ENCODE peak calls at places on chromosomes 2 and 18, in nine cellular contexts. One of them, this sample, is unnamed.

GRCh38 chr18:13137041-13137938 is 81.3 kb upstream of the LDLRAD4 start:
- DNase-seq in Daoy: no peak
- DNase-seq in cardiac fibroblast: peak
- DNase-seq in M059J: no peak
- DNase-seq in adrenal gland: no peak
- DNase-seq in activated T-cell treated with anti-CD3 and anti-CD28 coated beads, Interleukin-2, amount 50 U/mL, for 1 hour: peak
- DNase-seq in stimulated activated CD4-positive, alpha-beta T cell treated with anti-CD3 and anti-CD28 coated beads, Interleukin-2, amount 100 ng/mL, for 48 hours: peak
- DNase-seq in Peyer's patch: peak
- DNase-seq in WTC11: peak
- DNase-seq in this sample: no peak

GRCh38 chr18:7872569-7872968 is 305.5 kb downstream of the PTPRM start:
- DNase-seq in stimulated activated CD4-positive, alpha-beta T cell treated with anti-CD3 and anti-CD28 coated beads, Interleukin-2, amount 100 ng/mL, for 48 hours: no peak
- DNase-seq in WTC11: no peak
- DNase-seq in adrenal gland: peak
- DNase-seq in activated T-cell treated with anti-CD3 and anti-CD28 coated beads, Interleukin-2, amount 50 U/mL, for 1 hour: no peak
- DNase-seq in cardiac fibroblast: peak
- DNase-seq in M059J: peak
- DNase-seq in Daoy: peak
- DNase-seq in Peyer's patch: peak
- DNase-seq in this sample: peak

GRCh38 chr18:22412502-22412901 is 5.2 kb downstream of the CTAGE1 start:
- DNase-seq in adrenal gland: no peak
- DNase-seq in M059J: peak
- DNase-seq in WTC11: no peak
- DNase-seq in stimulated activated CD4-positive, alpha-beta T cell treated with anti-CD3 and anti-CD28 coated beads, Interleukin-2, amount 100 ng/mL, for 48 hours: no peak
- DNase-seq in cardiac fibroblast: peak
- DNase-seq in activated T-cell treated with anti-CD3 and anti-CD28 coated beads, Interleukin-2, amount 50 U/mL, for 1 hour: no peak
- DNase-seq in Daoy: no peak
- DNase-seq in Peyer's patch: no peak
- DNase-seq in this sample: no peak

GRCh38 chr2:11925295-11925694 is 178.9 kb downstream of the LPIN1 start:
- DNase-seq in WTC11: no peak
- DNase-seq in adrenal gland: no peak
- DNase-seq in Peyer's patch: no peak
- DNase-seq in Daoy: no peak
- DNase-seq in M059J: no peak
- DNase-seq in cardiac fibroblast: no peak
- DNase-seq in stimulated activated CD4-positive, alpha-beta T cell treated with anti-CD3 and anti-CD28 coated beads, Interleukin-2, amount 100 ng/mL, for 48 hours: no peak
- DNase-seq in activated T-cell treated with anti-CD3 and anti-CD28 coated beads, Interleukin-2, amount 50 U/mL, for 1 hour: no peak
- DNase-seq in this sample: no peak

GRCh38 chr2:57936216-57936615 is 110.4 kb upstream of the VRK2 start:
- DNase-seq in M059J: peak
- DNase-seq in cardiac fibroblast: no peak
- DNase-seq in Daoy: no peak
- DNase-seq in activated T-cell treated with anti-CD3 and anti-CD28 coated beads, Interleukin-2, amount 50 U/mL, for 1 hour: no peak
- DNase-seq in stimulated activated CD4-positive, alpha-beta T cell treated with anti-CD3 and anti-CD28 coated beads, Interleukin-2, amount 100 ng/mL, for 48 hours: no peak
- DNase-seq in Peyer's patch: no peak
- DNase-seq in adrenal gland: no peak
- DNase-seq in WTC11: no peak
- DNase-seq in this sample: no peak

GRCh38 chr2:29113891-29114321 is 1.3 kb upstream of the CLIP4 start:
- DNase-seq in stimulated activated CD4-positive, alpha-beta T cell treated with anti-CD3 and anti-CD28 coated beads, Interleukin-2, amount 100 ng/mL, for 48 hours: no peak
- DNase-seq in activated T-cell treated with anti-CD3 and anti-CD28 coated beads, Interleukin-2, amount 50 U/mL, for 1 hour: no peak
- DNase-seq in M059J: peak
- DNase-seq in adrenal gland: peak
- DNase-seq in Daoy: peak
- DNase-seq in Peyer's patch: peak
- DNase-seq in cardiac fibroblast: peak
- DNase-seq in WTC11: no peak
- DNase-seq in this sample: peak

GRCh38 chr2:227862227-227862740 is 9.1 kb upstream of the DAW1 start:
- DNase-seq in WTC11: no peak
- DNase-seq in Peyer's patch: peak
- DNase-seq in adrenal gland: no peak
- DNase-seq in Daoy: peak
- DNase-seq in cardiac fibroblast: peak
- DNase-seq in activated T-cell treated with anti-CD3 and anti-CD28 coated beads, Interleukin-2, amount 50 U/mL, for 1 hour: no peak
- DNase-seq in M059J: no peak
- DNase-seq in stimulated activated CD4-positive, alpha-beta T cell treated with anti-CD3 and anti-CD28 coated beads, Interleukin-2, amount 100 ng/mL, for 48 hours: peak
- DNase-seq in this sample: peak

GRCh38 chr2:227366861-227367800 is 12.0 kb downstream of the TM4SF20 start:
- DNase-seq in WTC11: no peak
- DNase-seq in Peyer's patch: no peak
- DNase-seq in Daoy: peak
- DNase-seq in activated T-cell treated with anti-CD3 and anti-CD28 coated beads, Interleukin-2, amount 50 U/mL, for 1 hour: no peak
- DNase-seq in stimulated activated CD4-positive, alpha-beta T cell treated with anti-CD3 and anti-CD28 coated beads, Interleukin-2, amount 100 ng/mL, for 48 hours: no peak
- DNase-seq in M059J: peak
- DNase-seq in cardiac fibroblast: peak
- DNase-seq in adrenal gland: no peak
- DNase-seq in this sample: no peak

GRCh38 chr2:210577263-210578071 is 21.1 kb downstream of the CPS1 start:
- DNase-seq in M059J: peak
- DNase-seq in Daoy: peak
- DNase-seq in stimulated activated CD4-positive, alpha-beta T cell treated with anti-CD3 and anti-CD28 coated beads, Interleukin-2, amount 100 ng/mL, for 48 hours: no peak
- DNase-seq in WTC11: no peak
- DNase-seq in Peyer's patch: no peak
- DNase-seq in adrenal gland: no peak
- DNase-seq in activated T-cell treated with anti-CD3 and anti-CD28 coated beads, Interleukin-2, amount 50 U/mL, for 1 hour: no peak
- DNase-seq in cardiac fibroblast: peak
- DNase-seq in this sample: peak

GRCh38 chr2:68471385-68471784 is 4.0 kb downstream of the APLF start:
- DNase-seq in M059J: no peak
- DNase-seq in cardiac fibroblast: no peak
- DNase-seq in Peyer's patch: no peak
- DNase-seq in activated T-cell treated with anti-CD3 and anti-CD28 coated beads, Interleukin-2, amount 50 U/mL, for 1 hour: no peak
- DNase-seq in WTC11: no peak
- DNase-seq in Daoy: no peak
- DNase-seq in stimulated activated CD4-positive, alpha-beta T cell treated with anti-CD3 and anti-CD28 coated beads, Interleukin-2, amount 100 ng/mL, for 48 hours: no peak
- DNase-seq in adrenal gland: no peak
- DNase-seq in this sample: no peak

GRCh38 chr2:111706481-111707001 is 177.5 kb downstream of the ANAPC1 start:
- DNase-seq in activated T-cell treated with anti-CD3 and anti-CD28 coated beads, Interleukin-2, amount 50 U/mL, for 1 hour: no peak
- DNase-seq in adrenal gland: no peak
- DNase-seq in Peyer's patch: no peak
- DNase-seq in stimulated activated CD4-positive, alpha-beta T cell treated with anti-CD3 and anti-CD28 coated beads, Interleukin-2, amount 100 ng/mL, for 48 hours: no peak
- DNase-seq in cardiac fibroblast: no peak
- DNase-seq in WTC11: no peak
- DNase-seq in Daoy: peak
- DNase-seq in M059J: no peak
- DNase-seq in this sample: no peak

GRCh38 chr2:69619725-69620124 is 23.8 kb downstream of the AAK1 start:
- DNase-seq in activated T-cell treated with anti-CD3 and anti-CD28 coated beads, Interleukin-2, amount 50 U/mL, for 1 hour: no peak
- DNase-seq in Daoy: no peak
- DNase-seq in M059J: no peak
- DNase-seq in WTC11: no peak
- DNase-seq in stimulated activated CD4-positive, alpha-beta T cell treated with anti-CD3 and anti-CD28 coated beads, Interleukin-2, amount 100 ng/mL, for 48 hours: no peak
- DNase-seq in cardiac fibroblast: no peak
- DNase-seq in adrenal gland: no peak
- DNase-seq in Peyer's patch: no peak
- DNase-seq in this sample: no peak

GRCh38 chr2:136384541-136385303 is 266.8 kb upstream of the CXCR4 start:
- DNase-seq in cardiac fibroblast: peak
- DNase-seq in Daoy: peak
- DNase-seq in WTC11: peak
- DNase-seq in M059J: peak
- DNase-seq in adrenal gland: peak
- DNase-seq in stimulated activated CD4-positive, alpha-beta T cell treated with anti-CD3 and anti-CD28 coated beads, Interleukin-2, amount 100 ng/mL, for 48 hours: no peak
- DNase-seq in Peyer's patch: no peak
- DNase-seq in activated T-cell treated with anti-CD3 and anti-CD28 coated beads, Interleukin-2, amount 50 U/mL, for 1 hour: peak
- DNase-seq in this sample: peak

GRCh38 chr2:222946700-222947278 is 86.0 kb downstream of the ACSL3 start:
- DNase-seq in activated T-cell treated with anti-CD3 and anti-CD28 coated beads, Interleukin-2, amount 50 U/mL, for 1 hour: no peak
- DNase-seq in cardiac fibroblast: no peak
- DNase-seq in WTC11: no peak
- DNase-seq in adrenal gland: no peak
- DNase-seq in Peyer's patch: no peak
- DNase-seq in Daoy: peak
- DNase-seq in M059J: peak
- DNase-seq in stimulated activated CD4-positive, alpha-beta T cell treated with anti-CD3 and anti-CD28 coated beads, Interleukin-2, amount 100 ng/mL, for 48 hours: no peak
- DNase-seq in this sample: peak

GRCh38 chr18:11066038-11066437 is 83.3 kb downstream of the PIEZO2 start:
- DNase-seq in adrenal gland: no peak
- DNase-seq in activated T-cell treated with anti-CD3 and anti-CD28 coated beads, Interleukin-2, amount 50 U/mL, for 1 hour: no peak
- DNase-seq in M059J: no peak
- DNase-seq in Peyer's patch: no peak
- DNase-seq in Daoy: no peak
- DNase-seq in cardiac fibroblast: no peak
- DNase-seq in stimulated activated CD4-positive, alpha-beta T cell treated with anti-CD3 and anti-CD28 coated beads, Interleukin-2, amount 100 ng/mL, for 48 hours: no peak
- DNase-seq in WTC11: no peak
- DNase-seq in this sample: no peak

GRCh38 chr2:170258382-170258781 is 80.4 kb downstream of the MYO3B start:
- DNase-seq in M059J: peak
- DNase-seq in activated T-cell treated with anti-CD3 and anti-CD28 coated beads, Interleukin-2, amount 50 U/mL, for 1 hour: no peak
- DNase-seq in WTC11: no peak
- DNase-seq in stimulated activated CD4-positive, alpha-beta T cell treated with anti-CD3 and anti-CD28 coated beads, Interleukin-2, amount 100 ng/mL, for 48 hours: no peak
- DNase-seq in adrenal gland: no peak
- DNase-seq in cardiac fibroblast: no peak
- DNase-seq in Daoy: no peak
- DNase-seq in Peyer's patch: no peak
- DNase-seq in this sample: no peak

GRCh38 chr2:225402200-225402776 is 2.8 kb downstream of the NYAP2 start:
- DNase-seq in M059J: no peak
- DNase-seq in stimulated activated CD4-positive, alpha-beta T cell treated with anti-CD3 and anti-CD28 coated beads, Interleukin-2, amount 100 ng/mL, for 48 hours: no peak
- DNase-seq in activated T-cell treated with anti-CD3 and anti-CD28 coated beads, Interleukin-2, amount 50 U/mL, for 1 hour: no peak
- DNase-seq in WTC11: no peak
- DNase-seq in cardiac fibroblast: no peak
- DNase-seq in Daoy: no peak
- DNase-seq in adrenal gland: no peak
- DNase-seq in Peyer's patch: no peak
- DNase-seq in this sample: no peak

GRCh38 chr2:237319086-237319820 is 94.7 kb downstream of the COL6A3 start:
- DNase-seq in Daoy: no peak
- DNase-seq in cardiac fibroblast: no peak
- DNase-seq in M059J: no peak
- DNase-seq in stimulated activated CD4-positive, alpha-beta T cell treated with anti-CD3 and anti-CD28 coated beads, Interleukin-2, amount 100 ng/mL, for 48 hours: no peak
- DNase-seq in Peyer's patch: no peak
- DNase-seq in adrenal gland: no peak
- DNase-seq in WTC11: no peak
- DNase-seq in activated T-cell treated with anti-CD3 and anti-CD28 coated beads, Interleukin-2, amount 50 U/mL, for 1 hour: no peak
- DNase-seq in this sample: no peak

GRCh38 chr18:43159091-43159490 is 43.6 kb upstream of the RIT2 start:
- DNase-seq in adrenal gland: no peak
- DNase-seq in Daoy: no peak
- DNase-seq in WTC11: no peak
- DNase-seq in stimulated activated CD4-positive, alpha-beta T cell treated with anti-CD3 and anti-CD28 coated beads, Interleukin-2, amount 100 ng/mL, for 48 hours: no peak
- DNase-seq in Peyer's patch: no peak
- DNase-seq in activated T-cell treated with anti-CD3 and anti-CD28 coated beads, Interleukin-2, amount 50 U/mL, for 1 hour: no peak
- DNase-seq in cardiac fibroblast: peak
- DNase-seq in M059J: peak
- DNase-seq in this sample: no peak

GRCh38 chr18:12048827-12049175 is 44.8 kb upstream of the ANKRD62 start:
- DNase-seq in adrenal gland: no peak
- DNase-seq in Daoy: peak
- DNase-seq in WTC11: no peak
- DNase-seq in cardiac fibroblast: no peak
- DNase-seq in M059J: peak
- DNase-seq in activated T-cell treated with anti-CD3 and anti-CD28 coated beads, Interleukin-2, amount 50 U/mL, for 1 hour: no peak
- DNase-seq in stimulated activated CD4-positive, alpha-beta T cell treated with anti-CD3 and anti-CD28 coated beads, Interleukin-2, amount 100 ng/mL, for 48 hours: no peak
- DNase-seq in Peyer's patch: no peak
- DNase-seq in this sample: peak

GRCh38 chr2:64606495-64607363 is 47.0 kb downstream of the SERTAD2 start:
- DNase-seq in stimulated activated CD4-positive, alpha-beta T cell treated with anti-CD3 and anti-CD28 coated beads, Interleukin-2, amount 100 ng/mL, for 48 hours: peak
- DNase-seq in Daoy: peak
- DNase-seq in WTC11: peak
- DNase-seq in Peyer's patch: peak
- DNase-seq in activated T-cell treated with anti-CD3 and anti-CD28 coated beads, Interleukin-2, amount 50 U/mL, for 1 hour: peak
- DNase-seq in adrenal gland: peak
- DNase-seq in cardiac fibroblast: peak
- DNase-seq in M059J: peak
- DNase-seq in this sample: peak

GRCh38 chr2:237497820-237498128 is 10.7 kb downstream of the MLPH start:
- DNase-seq in WTC11: no peak
- DNase-seq in stimulated activated CD4-positive, alpha-beta T cell treated with anti-CD3 and anti-CD28 coated beads, Interleukin-2, amount 100 ng/mL, for 48 hours: no peak
- DNase-seq in activated T-cell treated with anti-CD3 and anti-CD28 coated beads, Interleukin-2, amount 50 U/mL, for 1 hour: no peak
- DNase-seq in Peyer's patch: no peak
- DNase-seq in M059J: no peak
- DNase-seq in cardiac fibroblast: peak
- DNase-seq in Daoy: no peak
- DNase-seq in adrenal gland: no peak
- DNase-seq in this sample: no peak

GRCh38 chr18:24368749-24369148 is 28.9 kb downstream of the OSBPL1A start:
- DNase-seq in Peyer's patch: no peak
- DNase-seq in adrenal gland: no peak
- DNase-seq in Daoy: no peak
- DNase-seq in cardiac fibroblast: no peak
- DNase-seq in WTC11: no peak
- DNase-seq in stimulated activated CD4-positive, alpha-beta T cell treated with anti-CD3 and anti-CD28 coated beads, Interleukin-2, amount 100 ng/mL, for 48 hours: peak
- DNase-seq in M059J: no peak
- DNase-seq in activated T-cell treated with anti-CD3 and anti-CD28 coated beads, Interleukin-2, amount 50 U/mL, for 1 hour: no peak
- DNase-seq in this sample: no peak